ENCODE peak calls at places on chromosome 16, in eight cellular contexts. P is GM13977; G is anterior cingulate cortex; A is nucleus accumbens; X is stimulated activated CD8-positive, alpha-beta memory T cell treated with anti-CD3 and anti-CD28 coated beads, Interleukin-4, amount 100 ng/mL, for 1 hour; H is choroid plexus epithelial cell; R is HFFc6; T is cerebellar nuclear complex. I is an unnamed sample.

GRCh38 chr16:30983289-30983889 is 1.6 kb upstream of the HSD3B7 start:
- DNase-seq in H (no peak), P (no peak), T (no peak), X (no peak), R (no peak), G (no peak), A (no peak), I (no peak)

GRCh38 chr16:1771072-1771863 is at the start of gene NME3:
- DNase-seq in H (peak; percentile 77), R (peak; percentile 47), A (peak; percentile 59), T (no peak), P (peak; percentile 95), G (peak; percentile 48), X (peak; percentile 56), I (peak; percentile 71)

GRCh38 chr16:20225334-20225733 is 102.0 kb downstream of the GP2 start:
- DNase-seq in H (no peak), X (no peak), A (no peak), R (no peak), P (no peak), G (no peak), T (no peak), I (no peak)

GRCh38 chr16:48905632-48906031 is 295.7 kb upstream of the N4BP1 start:
- DNase-seq in H (no peak), X (no peak), P (no peak), T (no peak), G (no peak), R (no peak), A (no peak), I (no peak)

GRCh38 chr16:75761111-75761510 is 34.8 kb upstream of the CPHXL start:
- DNase-seq in X (no peak), P (no peak), A (no peak), G (no peak), R (peak; percentile 32), H (no peak), T (no peak), I (peak; percentile 17)

GRCh38 chr16:11254913-11255736 is 879 bp downstream of the SOCS1 start:
- DNase-seq in R (peak; percentile 21), T (no peak), G (no peak), H (peak; percentile 61), X (no peak), A (no peak), P (peak; percentile 69), I (peak; percentile 71)

GRCh38 chr16:3599922-3600321 is 11.5 kb downstream of the SLX4 start:
- DNase-seq in P (no peak), X (no peak), G (no peak), T (no peak), A (no peak), H (no peak), R (no peak), I (no peak)

GRCh38 chr16:14315683-14316320 is 244.7 kb downstream of the MRTFB start:
- DNase-seq in X (no peak), T (no peak), R (no peak), A (no peak), P (no peak), G (no peak), H (no peak), I (no peak)

GRCh38 chr16:50245417-50246298 is 20.7 kb upstream of the ADCY7 start:
- DNase-seq in H (peak; percentile 31), G (no peak), R (peak; percentile 48), T (no peak), A (no peak), X (no peak), P (peak; percentile 96), I (peak; percentile 47)

GRCh38 chr16:17277981-17278381 is 192.8 kb downstream of the XYLT1 start:
- DNase-seq in T (no peak), H (peak; percentile 7), P (peak; percentile 31), R (peak; percentile 8), A (no peak), G (no peak), X (no peak), I (peak; percentile 24)

GRCh38 chr16:88570691-88571092 is 489 bp downstream of the ZC3H18 start:
- DNase-seq in H (peak; percentile 11), R (no peak), X (no peak), T (no peak), G (no peak), A (no peak), P (no peak), I (peak; percentile 41)

GRCh38 chr16:57786632-57787518 is 15.4 kb downstream of the KIFC3 start:
- DNase-seq in R (no peak), A (peak; percentile 22), T (no peak), X (no peak), H (peak; percentile 62), G (peak; percentile 43), P (no peak), I (no peak)

GRCh38 chr16:27474921-27475320 is 72.9 kb downstream of the IL21R start:
- DNase-seq in R (no peak), G (no peak), T (no peak), A (no peak), H (no peak), P (no peak), X (no peak), I (no peak)

GRCh38 chr16:69903851-69904250 is 47.3 kb upstream of the CLEC18A start:
- DNase-seq in X (no peak), T (no peak), H (no peak), A (no peak), G (no peak), P (no peak), R (no peak), I (no peak)

GRCh38 chr16:47611042-47611441 is 149.9 kb downstream of the PHKB start:
- DNase-seq in T (no peak), A (no peak), H (no peak), P (no peak), R (no peak), G (no peak), X (no peak), I (no peak)

I was measured in dermis blood vessel endothelial cell.